ENCODE peak calls at places on chromosome 11, in eight cellular contexts. G is gastrocnemius medialis; P is activated T-cell treated with anti-CD3 and anti-CD28 coated beads, Interleukin-2, amount 50 U/mL, for 72 hours; H is esophagus squamous epithelium; F is NCI-H460; I is stimulated activated CD4-positive, alpha-beta T cell treated with anti-CD3 and anti-CD28 coated beads, TNF-alpha, amount 100 ng/mL, for 4 hours; V is Kasumi-1; Q is HT1080. U is an unnamed sample.

GRCh38 chr11:76208829-76209670 is 2.7 kb upstream of the WNT11 start:
- DNase-seq in G (peak), P (peak), H (no peak), F (peak), I (peak), V (peak), Q (no peak), U (peak)

GRCh38 chr11:116727990-116728389 is 44.8 kb downstream of the BUD13 start:
- DNase-seq in G (no peak), P (no peak), H (no peak), F (no peak), I (no peak), V (no peak), Q (no peak), U (no peak)

GRCh38 chr11:59801981-59802638 is 8.5 kb downstream of the MRPL16 start:
- DNase-seq in G (peak), P (no peak), H (no peak), F (no peak), I (no peak), V (no peak), Q (peak), U (peak)

GRCh38 chr11:78370406-78371172 is 47.0 kb downstream of the GAB2 start:
- DNase-seq in G (peak), P (no peak), H (no peak), F (no peak), I (no peak), V (no peak), Q (no peak), U (no peak)

GRCh38 chr11:10666556-10666955 is 27.0 kb downstream of the IRAG1 start:
- DNase-seq in G (no peak), P (no peak), H (no peak), F (peak), I (no peak), V (no peak), Q (no peak), U (no peak)

GRCh38 chr11:33699515-33700424 is 856 bp downstream of the C11orf91 start:
- DNase-seq in G (no peak), P (no peak), H (no peak), F (no peak), I (peak), V (no peak), Q (no peak), U (no peak)

GRCh38 chr11:117618273-117618672 is 178.7 kb downstream of the DSCAML1 start:
- DNase-seq in G (no peak), P (no peak), H (no peak), F (no peak), I (no peak), V (no peak), Q (no peak), U (no peak)

GRCh38 chr11:22681281-22681812 is 14.9 kb downstream of the GAS2 start:
- DNase-seq in G (no peak), P (no peak), H (no peak), F (no peak), I (no peak), V (no peak), Q (no peak), U (no peak)

GRCh38 chr11:130612291-130612802 is 163.9 kb downstream of the ADAMTS15 start:
- DNase-seq in G (no peak), P (no peak), H (no peak), F (no peak), I (no peak), V (no peak), Q (peak), U (no peak)

GRCh38 chr11:94834931-94835330 is 66.8 kb downstream of the AMOTL1 start:
- DNase-seq in G (no peak), P (no peak), H (no peak), F (peak), I (no peak), V (no peak), Q (no peak), U (no peak)

GRCh38 chr11:79503028-79503427 is 62.2 kb upstream of the TENM4 start:
- DNase-seq in G (no peak), P (no peak), H (no peak), F (no peak), I (no peak), V (no peak), Q (no peak), U (no peak)

GRCh38 chr11:106875013-106875412 is 143.3 kb downstream of the GUCY1A2 start:
- DNase-seq in G (no peak), P (no peak), H (no peak), F (peak), I (no peak), V (no peak), Q (peak), U (no peak)

GRCh38 chr11:9533053-9533452 is 40.4 kb upstream of the WEE1 start:
- DNase-seq in G (no peak), P (no peak), H (no peak), F (no peak), I (no peak), V (no peak), Q (no peak), U (no peak)

GRCh38 chr11:78922886-78923625 is 348.4 kb upstream of the NARS2 start:
- DNase-seq in G (no peak), P (no peak), H (no peak), F (no peak), I (no peak), V (no peak), Q (no peak), U (no peak)

GRCh38 chr11:62461740-62462522 is 43.1 kb downstream of the SCGB1A1 start:
- DNase-seq in G (no peak), P (no peak), H (no peak), F (peak), I (no peak), V (no peak), Q (peak), U (peak)

GRCh38 chr11:76659672-76660532 is 10.6 kb downstream of the LRRC32 start:
- DNase-seq in G (peak), P (no peak), H (no peak), F (no peak), I (no peak), V (no peak), Q (no peak), U (no peak)

GRCh38 chr11:64056213-64056785 is 20.6 kb downstream of the FLRT1 start:
- DNase-seq in G (no peak), P (no peak), H (no peak), F (no peak), I (no peak), V (no peak), Q (no peak), U (no peak)

GRCh38 chr11:106998126-106998525 is 20.1 kb downstream of the GUCY1A2 start:
- DNase-seq in G (no peak), P (no peak), H (no peak), F (no peak), I (no peak), V (no peak), Q (no peak), U (no peak)

GRCh38 chr11:65861165-65861505 is 902 bp downstream of the MUS81 start:
- DNase-seq in G (peak), P (no peak), H (no peak), F (no peak), I (no peak), V (no peak), Q (no peak), U (no peak)

GRCh38 chr11:104968856-104969776 is 742 bp upstream of the CASP4 start:
- DNase-seq in G (peak), P (no peak), H (no peak), F (peak), I (no peak), V (no peak), Q (no peak), U (peak)

GRCh38 chr11:99098258-99098657 is 77.5 kb downstream of the CNTN5 start:
- DNase-seq in G (no peak), P (no peak), H (no peak), F (no peak), I (no peak), V (no peak), Q (no peak), U (no peak)

GRCh38 chr11:90449643-90450042 is 226.8 kb upstream of the CHORDC1 start:
- DNase-seq in G (no peak), P (no peak), H (no peak), F (no peak), I (no peak), V (no peak), Q (no peak), U (no peak)

GRCh38 chr11:79042824-79043223 is 398.0 kb downstream of the TENM4 start:
- DNase-seq in G (no peak), P (no peak), H (no peak), F (no peak), I (no peak), V (no peak), Q (no peak), U (no peak)

GRCh38 chr11:11577932-11578331 is 43.9 kb downstream of the GALNT18 start:
- DNase-seq in G (no peak), P (no peak), H (no peak), F (no peak), I (no peak), V (no peak), Q (no peak), U (no peak)

GRCh38 chr11:35494966-35495365 is 30.4 kb downstream of the PAMR1 start:
- DNase-seq in G (no peak), P (no peak), H (no peak), F (no peak), I (no peak), V (no peak), Q (no peak), U (no peak)

GRCh38 chr11:20095189-20095588 is 65.1 kb downstream of the DBX1 start:
- DNase-seq in G (no peak), P (no peak), H (no peak), F (no peak), I (no peak), V (no peak), Q (no peak), U (no peak)

GRCh38 chr11:2930705-2931415 is 1.6 kb upstream of the PHLDA2 start:
- DNase-seq in G (no peak), P (peak), H (no peak), F (peak), I (no peak), V (no peak), Q (peak), U (peak)

GRCh38 chr11:102488208-102488607 is 35.6 kb upstream of the TMEM123 start:
- DNase-seq in G (no peak), P (no peak), H (no peak), F (no peak), I (no peak), V (no peak), Q (no peak), U (no peak)

GRCh38 chr11:12900496-12900895 is 108.6 kb upstream of the RASSF10 start:
- DNase-seq in G (no peak), P (no peak), H (no peak), F (no peak), I (no peak), V (no peak), Q (peak), U (peak)

GRCh38 chr11:129375731-129376657 is at the start of gene BARX2:
- DNase-seq in G (no peak), P (peak), H (no peak), F (peak), I (no peak), V (peak), Q (no peak), U (peak)

GRCh38 chr11:748007-748359 is 719 bp downstream of the TALDO1 start:
- DNase-seq in G (no peak), P (no peak), H (no peak), F (no peak), I (no peak), V (no peak), Q (no peak), U (no peak)

GRCh38 chr11:114059984-114060401 is 482 bp downstream of the ZBTB16 start:
- DNase-seq in G (peak), P (no peak), H (no peak), F (no peak), I (no peak), V (no peak), Q (no peak), U (no peak)

GRCh38 chr11:26618441-26618840 is 46.4 kb upstream of the MUC15 start:
- DNase-seq in G (no peak), P (no peak), H (no peak), F (no peak), I (no peak), V (no peak), Q (no peak), U (no peak)

GRCh38 chr11:33747969-33748368 is 11.7 kb upstream of the CD59 start:
- DNase-seq in G (no peak), P (no peak), H (no peak), F (no peak), I (no peak), V (no peak), Q (no peak), U (no peak)

GRCh38 chr11:30478923-30479322 is 107.2 kb downstream of the MPPED2 start:
- DNase-seq in G (peak), P (no peak), H (no peak), F (no peak), I (no peak), V (no peak), Q (no peak), U (no peak)

GRCh38 chr11:102254047-102254446 is 63.2 kb upstream of the BIRC3 start:
- DNase-seq in G (no peak), P (no peak), H (no peak), F (no peak), I (no peak), V (peak), Q (no peak), U (peak)

GRCh38 chr11:82906236-82906635 is 4.7 kb downstream of the DDIAS start:
- DNase-seq in G (no peak), P (no peak), H (no peak), F (peak), I (no peak), V (peak), Q (peak), U (peak)

GRCh38 chr11:69562816-69563215 is 78.1 kb upstream of the CCND1 start:
- DNase-seq in G (no peak), P (no peak), H (no peak), F (no peak), I (no peak), V (no peak), Q (no peak), U (no peak)

U was measured in ACHN.